ENCODE peak calls at places on chromosomes 7 and 10, in nine cellular contexts. One of them, this sample, is unnamed.

GRCh38 chr7:37592366-37592765 is 91.2 kb upstream of the GPR141 start:
- DNase-seq in prostate gland: no peak
- DNase-seq in IMR-90: no peak
- DNase-seq in gastrocnemius medialis: no peak
- DNase-seq in A549: no peak
- DNase-seq in H1: no peak
- DNase-seq in body of pancreas: no peak
- DNase-seq in uterus: no peak
- DNase-seq in HCT116: no peak
- DNase-seq in this sample: no peak

GRCh38 chr7:75915416-75916156 is 631 bp downstream of the POR start:
- DNase-seq in HCT116: no peak
- DNase-seq in body of pancreas: peak; percentile 35
- DNase-seq in A549: no peak
- DNase-seq in gastrocnemius medialis: peak; percentile 35
- DNase-seq in uterus: peak; percentile 31
- DNase-seq in H1: peak; percentile 64
- DNase-seq in IMR-90: peak; percentile 22
- DNase-seq in prostate gland: peak; percentile 15
- DNase-seq in this sample: peak; percentile 37

GRCh38 chr10:22561909-22562308 is 152.5 kb downstream of the PIP4K2A start:
- DNase-seq in IMR-90: no peak
- DNase-seq in uterus: no peak
- DNase-seq in H1: no peak
- DNase-seq in prostate gland: no peak
- DNase-seq in A549: no peak
- DNase-seq in HCT116: no peak
- DNase-seq in gastrocnemius medialis: no peak
- DNase-seq in body of pancreas: no peak
- DNase-seq in this sample: no peak

GRCh38 chr7:116236020-116236630 is 25.8 kb downstream of the TES start:
- DNase-seq in uterus: peak; percentile 70
- DNase-seq in IMR-90: peak; percentile 65
- DNase-seq in H1: no peak
- DNase-seq in prostate gland: peak; percentile 52
- DNase-seq in gastrocnemius medialis: peak; percentile 16
- DNase-seq in A549: peak; percentile 31
- DNase-seq in body of pancreas: peak; percentile 70
- DNase-seq in HCT116: no peak
- DNase-seq in this sample: no peak

GRCh38 chr10:6669269-6669859 is 89.3 kb upstream of the PRKCQ start:
- DNase-seq in gastrocnemius medialis: no peak
- DNase-seq in A549: peak; percentile 38
- DNase-seq in IMR-90: peak; percentile 73
- DNase-seq in uterus: no peak
- DNase-seq in body of pancreas: peak; percentile 7
- DNase-seq in H1: no peak
- DNase-seq in prostate gland: no peak
- DNase-seq in HCT116: peak; percentile 44
- DNase-seq in this sample: no peak

GRCh38 chr7:106781828-106782544 is 83.1 kb upstream of the PIK3CG start:
- DNase-seq in prostate gland: no peak
- DNase-seq in IMR-90: no peak
- DNase-seq in gastrocnemius medialis: no peak
- DNase-seq in HCT116: no peak
- DNase-seq in H1: no peak
- DNase-seq in A549: no peak
- DNase-seq in uterus: no peak
- DNase-seq in body of pancreas: no peak
- DNase-seq in this sample: no peak

GRCh38 chr7:132430863-132431822 is 145.1 kb downstream of the PLXNA4 start:
- DNase-seq in A549: peak; percentile 36
- DNase-seq in gastrocnemius medialis: no peak
- DNase-seq in H1: no peak
- DNase-seq in HCT116: no peak
- DNase-seq in IMR-90: peak; percentile 72
- DNase-seq in prostate gland: no peak
- DNase-seq in body of pancreas: no peak
- DNase-seq in uterus: peak; percentile 59
- DNase-seq in this sample: no peak

GRCh38 chr7:43650457-43651052 is 67.6 kb downstream of the STK17A start:
- DNase-seq in HCT116: no peak
- DNase-seq in prostate gland: no peak
- DNase-seq in H1: no peak
- DNase-seq in body of pancreas: no peak
- DNase-seq in A549: no peak
- DNase-seq in IMR-90: peak; percentile 92
- DNase-seq in gastrocnemius medialis: no peak
- DNase-seq in uterus: peak; percentile 40
- DNase-seq in this sample: no peak

GRCh38 chr7:27647052-27647451 is 15.6 kb downstream of the HIBADH start:
- DNase-seq in IMR-90: peak; percentile 82
- DNase-seq in body of pancreas: no peak
- DNase-seq in uterus: no peak
- DNase-seq in HCT116: peak; percentile 47
- DNase-seq in gastrocnemius medialis: no peak
- DNase-seq in prostate gland: no peak
- DNase-seq in H1: no peak
- DNase-seq in A549: peak; percentile 64
- DNase-seq in this sample: no peak

GRCh38 chr7:77825140-77825539 is 26.6 kb downstream of the PHTF2 start:
- DNase-seq in gastrocnemius medialis: no peak
- DNase-seq in uterus: no peak
- DNase-seq in IMR-90: no peak
- DNase-seq in prostate gland: no peak
- DNase-seq in H1: no peak
- DNase-seq in A549: no peak
- DNase-seq in HCT116: no peak
- DNase-seq in body of pancreas: no peak
- DNase-seq in this sample: no peak

GRCh38 chr7:77822269-77822668 is 23.7 kb downstream of the PHTF2 start:
- DNase-seq in body of pancreas: no peak
- DNase-seq in HCT116: no peak
- DNase-seq in prostate gland: no peak
- DNase-seq in IMR-90: no peak
- DNase-seq in A549: no peak
- DNase-seq in H1: no peak
- DNase-seq in uterus: no peak
- DNase-seq in gastrocnemius medialis: no peak
- DNase-seq in this sample: no peak

GRCh38 chr7:77824636-77825035 is 26.1 kb downstream of the PHTF2 start:
- DNase-seq in gastrocnemius medialis: no peak
- DNase-seq in IMR-90: no peak
- DNase-seq in body of pancreas: no peak
- DNase-seq in H1: no peak
- DNase-seq in HCT116: no peak
- DNase-seq in A549: no peak
- DNase-seq in uterus: no peak
- DNase-seq in prostate gland: no peak
- DNase-seq in this sample: no peak

GRCh38 chr7:77823787-77824186 is 25.2 kb downstream of the PHTF2 start:
- DNase-seq in A549: no peak
- DNase-seq in prostate gland: no peak
- DNase-seq in uterus: no peak
- DNase-seq in IMR-90: no peak
- DNase-seq in gastrocnemius medialis: no peak
- DNase-seq in HCT116: no peak
- DNase-seq in H1: no peak
- DNase-seq in body of pancreas: no peak
- DNase-seq in this sample: no peak

GRCh38 chr7:77820967-77821366 is 22.4 kb downstream of the PHTF2 start:
- DNase-seq in uterus: no peak
- DNase-seq in IMR-90: no peak
- DNase-seq in H1: no peak
- DNase-seq in HCT116: no peak
- DNase-seq in prostate gland: no peak
- DNase-seq in body of pancreas: no peak
- DNase-seq in A549: no peak
- DNase-seq in gastrocnemius medialis: no peak
- DNase-seq in this sample: no peak
- H3K9me3 ChIP-seq in uterus: no peaks in the 10 kb centered on the region
- H3K9me3 ChIP-seq in IMR-90: peaks cover 26% of the 10 kb centered on the region
- H3K9me3 ChIP-seq in H1: peaks cover 14% of the 10 kb centered on the region
- H3K9me3 ChIP-seq in HCT116: peaks cover 9% of the 10 kb centered on the region
- H3K9me3 ChIP-seq in prostate gland: no peaks in the 10 kb centered on the region
- H3K9me3 ChIP-seq in body of pancreas: no peaks in the 10 kb centered on the region
- H3K9me3 ChIP-seq in A549: peaks cover 36% of the 10 kb centered on the region
- H3K9me3 ChIP-seq in gastrocnemius medialis: peaks cover 8% of the 10 kb centered on the region
- H3K9me3 ChIP-seq in this sample: peaks cover 30% of the 10 kb centered on the region

GRCh38 chr10:117134084-117135025 is 3.7 kb downstream of the VAX1 start:
- DNase-seq in body of pancreas: no peak
- DNase-seq in prostate gland: no peak
- DNase-seq in uterus: no peak
- DNase-seq in A549: no peak
- DNase-seq in HCT116: no peak
- DNase-seq in IMR-90: no peak
- DNase-seq in gastrocnemius medialis: no peak
- DNase-seq in H1: peak; percentile 73
- DNase-seq in this sample: peak; percentile 75
- TF ChIP-seq CTCF in body of pancreas: no peak
- TF ChIP-seq CTCF in prostate gland: no peak
- TF ChIP-seq CTCF in uterus: no peak
- TF ChIP-seq CTCF in A549: no peak
- TF ChIP-seq CTCF in HCT116: no peak
- TF ChIP-seq CTCF in IMR-90: no peak
- TF ChIP-seq CTCF in gastrocnemius medialis: no peak
- TF ChIP-seq CTCF in H1: no peak
- TF ChIP-seq CTCF in this sample: no peak

GRCh38 chr10:95508730-95509129 is 52.4 kb downstream of the SORBS1 start:
- DNase-seq in IMR-90: peak; percentile 21
- DNase-seq in body of pancreas: no peak
- DNase-seq in H1: no peak
- DNase-seq in prostate gland: no peak
- DNase-seq in A549: no peak
- DNase-seq in gastrocnemius medialis: no peak
- DNase-seq in HCT116: no peak
- DNase-seq in uterus: peak; percentile 67
- DNase-seq in this sample: no peak
- TF ChIP-seq POLR2A in IMR-90: no peak
- TF ChIP-seq POLR2A in body of pancreas: no peak
- TF ChIP-seq POLR2A in H1: no peak
- TF ChIP-seq POLR2A in prostate gland: no peak
- TF ChIP-seq POLR2A in A549: no peak
- TF ChIP-seq POLR2A in gastrocnemius medialis: no peak
- TF ChIP-seq POLR2A in HCT116: no peak
- TF ChIP-seq POLR2A in uterus: peak; percentile 16
- TF ChIP-seq POLR2A in this sample: no peak

GRCh38 chr7:85997515-85997914 is 646.2 kb upstream of the GRM3 start:
- DNase-seq in IMR-90: no peak
- DNase-seq in uterus: no peak
- DNase-seq in prostate gland: no peak
- DNase-seq in body of pancreas: no peak
- DNase-seq in A549: no peak
- DNase-seq in H1: no peak
- DNase-seq in gastrocnemius medialis: no peak
- DNase-seq in HCT116: no peak
- DNase-seq in this sample: no peak

GRCh38 chr7:86006909-86007308 is 636.8 kb upstream of the GRM3 start:
- DNase-seq in uterus: no peak
- DNase-seq in gastrocnemius medialis: no peak
- DNase-seq in IMR-90: no peak
- DNase-seq in H1: no peak
- DNase-seq in HCT116: no peak
- DNase-seq in A549: no peak
- DNase-seq in body of pancreas: no peak
- DNase-seq in prostate gland: no peak
- DNase-seq in this sample: no peak

DNA sequence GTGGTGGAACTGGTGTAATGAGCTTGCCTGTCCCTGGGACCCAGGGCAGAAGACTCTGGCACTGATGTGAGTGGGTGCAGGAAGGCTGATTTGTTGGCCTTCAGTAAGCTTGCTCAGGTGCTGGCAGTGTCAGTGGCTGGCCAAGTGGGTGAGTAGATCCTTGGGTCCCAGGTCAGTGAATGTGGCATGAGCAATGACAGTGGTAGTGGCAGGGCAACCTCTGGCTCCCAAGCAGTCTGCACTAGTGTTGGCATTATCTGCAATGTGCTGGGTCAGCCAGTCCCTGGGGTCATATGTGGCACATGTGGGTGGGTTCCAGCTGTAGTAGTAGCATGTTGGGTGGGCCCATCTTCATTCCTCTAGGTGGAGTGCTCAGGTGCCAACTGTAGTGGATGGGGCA is 640.9 kb upstream of the GRM3 start:
- DNase-seq in uterus: no peak
- DNase-seq in H1: no peak
- DNase-seq in prostate gland: no peak
- DNase-seq in A549: no peak
- DNase-seq in gastrocnemius medialis: no peak
- DNase-seq in body of pancreas: no peak
- DNase-seq in HCT116: no peak
- DNase-seq in IMR-90: no peak
- DNase-seq in this sample: no peak
- H3K9me3 ChIP-seq in uterus: no peaks in the 10 kb centered on the region
- H3K9me3 ChIP-seq in H1: no peaks in the 10 kb centered on the region
- H3K9me3 ChIP-seq in prostate gland: no peaks in the 10 kb centered on the region
- H3K9me3 ChIP-seq in A549: no peaks in the 10 kb centered on the region
- H3K9me3 ChIP-seq in gastrocnemius medialis: no peaks in the 10 kb centered on the region
- H3K9me3 ChIP-seq in body of pancreas: no peaks in the 10 kb centered on the region
- H3K9me3 ChIP-seq in HCT116: no peaks in the 10 kb centered on the region
- H3K9me3 ChIP-seq in IMR-90: peaks cover 16% of the 10 kb centered on the region
- H3K9me3 ChIP-seq in this sample: peaks cover 6% of the 10 kb centered on the region

GRCh38 chr7:19754521-19755116 is 18.8 kb downstream of the TMEM196 start:
- DNase-seq in prostate gland: no peak
- DNase-seq in HCT116: peak; percentile 51
- DNase-seq in IMR-90: peak; percentile 12
- DNase-seq in gastrocnemius medialis: no peak
- DNase-seq in H1: no peak
- DNase-seq in body of pancreas: no peak
- DNase-seq in uterus: no peak
- DNase-seq in A549: no peak
- DNase-seq in this sample: no peak
- TF ChIP-seq CTCF in prostate gland: peak; percentile 65
- TF ChIP-seq CTCF in HCT116: peak; percentile 58
- TF ChIP-seq CTCF in IMR-90: peak; percentile 62
- TF ChIP-seq CTCF in gastrocnemius medialis: peak; percentile 56
- TF ChIP-seq CTCF in H1: peak; percentile 51
- TF ChIP-seq CTCF in body of pancreas: peak; percentile 64
- TF ChIP-seq CTCF in uterus: peak; percentile 31
- TF ChIP-seq CTCF in A549: peak; percentile 74
- TF ChIP-seq CTCF in this sample: peak; percentile 22

This sample was measured in upper lobe of left lung.